ENCODE peak calls at places on chromosomes 2 and 18, in four cellular contexts. E is WERI-Rb-1, X is psoas muscle, S is HL-60. J is an unnamed sample.

GRCh38 chr2:98757904-98758421 is 27.0 kb upstream of the MGAT4A start:
- DNase-seq in E (no peak), X (peak; percentile 55), S (peak; percentile 90), J (peak; percentile 76)

GRCh38 chr18:499351-500229 is 911 bp downstream of the COLEC12 start:
- DNase-seq in E (peak; percentile 66), X (peak; percentile 21), S (no peak), J (peak; percentile 61)

GRCh38 chr18:61882296-61883004 is 10.4 kb downstream of the RNF152 start:
- DNase-seq in E (no peak), X (no peak), S (no peak), J (no peak)

GRCh38 chr2:23533014-23533730 is 148.2 kb downstream of the KLHL29 start:
- DNase-seq in E (no peak), X (no peak), S (no peak), J (no peak)

GRCh38 chr2:224389317-224389716 is 12.6 kb downstream of the FAM124B start:
- DNase-seq in E (no peak), X (no peak), S (no peak), J (no peak)

GRCh38 chr2:188573453-188573852 is 281.8 kb downstream of the GULP1 start:
- DNase-seq in E (no peak), X (no peak), S (no peak), J (no peak)

GRCh38 chr2:84971799-84972790 is 1.1 kb downstream of the KCMF1 start:
- DNase-seq in E (peak; percentile 39), X (peak; percentile 64), S (no peak), J (peak; percentile 75)

GRCh38 chr2:39696072-39696471 is 30.4 kb downstream of the TMEM178A start:
- DNase-seq in E (no peak), X (no peak), S (no peak), J (no peak)

GRCh38 chr2:176174850-176175728 is 13.4 kb upstream of the HOXD1 start:
- DNase-seq in E (no peak), X (no peak), S (no peak), J (no peak)

GRCh38 chr2:10240161-10240681 is 62.5 kb upstream of the HPCAL1 start:
- DNase-seq in E (no peak), X (no peak), S (no peak), J (peak; percentile 20)

GRCh38 chr2:98153402-98153938 is 66.5 kb downstream of the VWA3B start:
- DNase-seq in E (no peak), X (no peak), S (no peak), J (no peak)

GRCh38 chr18:50009772-50010171 is 185.2 kb downstream of the MYO5B start:
- DNase-seq in E (peak; percentile 74), X (no peak), S (peak; percentile 16), J (peak; percentile 66)

GRCh38 chr2:211751853-211752252 is 786.7 kb downstream of the ERBB4 start:
- DNase-seq in E (no peak), X (no peak), S (no peak), J (no peak)

GRCh38 chr2:151611351-151611750 is 122.9 kb downstream of the NEB start:
- DNase-seq in E (no peak), X (no peak), S (no peak), J (no peak)

GRCh38 chr2:163604941-163605555 is 130.8 kb downstream of the FIGN start:
- DNase-seq in E (no peak), X (no peak), S (no peak), J (no peak)

GRCh38 chr2:219527472-219527871 is 13.2 kb downstream of the ASIC4 start:
- DNase-seq in E (no peak), X (no peak), S (no peak), J (no peak)

GRCh38 chr2:98484121-98484557 is 39.5 kb downstream of the INPP4A start:
- DNase-seq in E (no peak), X (no peak), S (no peak), J (no peak)

GRCh38 chr2:39717067-39717466 is 51.4 kb downstream of the TMEM178A start:
- DNase-seq in E (no peak), X (no peak), S (no peak), J (no peak)

GRCh38 chr2:226802573-226802972 is 3.0 kb upstream of the IRS1 start:
- DNase-seq in E (no peak), X (no peak), S (peak; percentile 71), J (no peak)

DNA sequence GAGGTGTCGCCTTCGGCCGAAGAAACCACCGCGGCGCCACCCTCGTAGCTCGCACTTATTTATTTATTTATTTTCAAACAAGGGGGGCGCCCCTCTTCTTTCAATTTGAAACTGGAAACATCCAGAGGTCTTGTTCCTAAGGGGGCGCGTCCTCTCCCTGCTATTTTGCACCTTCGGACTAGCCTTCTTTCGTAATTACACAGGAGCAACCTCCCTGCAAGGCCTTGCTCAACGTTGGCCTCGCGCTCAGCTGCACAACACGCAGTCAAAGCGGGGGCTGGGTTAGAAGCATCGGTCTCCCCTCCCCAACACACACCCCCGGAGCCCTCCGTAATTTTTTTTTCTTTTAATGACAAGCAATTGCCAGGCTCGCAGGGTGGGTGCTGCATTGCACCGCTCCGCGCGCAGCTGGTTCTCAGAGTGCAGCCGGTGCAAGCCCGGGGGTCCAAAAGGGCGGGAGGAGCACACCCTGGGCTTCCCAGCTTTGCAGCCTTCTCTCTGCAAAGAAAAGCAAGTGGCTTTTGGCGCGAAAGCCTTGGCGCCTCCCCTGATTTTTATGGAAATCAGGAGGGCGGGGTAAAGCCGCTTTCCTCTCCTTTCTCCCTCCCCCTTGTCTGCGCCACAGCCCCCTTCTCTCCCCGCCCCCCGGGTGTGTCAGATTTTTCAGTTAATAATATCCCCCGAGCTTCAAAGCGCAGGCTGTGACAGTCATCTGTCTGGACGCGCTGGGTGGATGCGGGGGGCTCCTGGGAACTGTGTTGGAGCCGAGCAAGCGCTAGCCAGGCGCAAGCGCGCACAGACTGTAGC is at the start of gene MYCN:
- DNase-seq in E (peak; percentile 99), X (no peak), S (peak; percentile 5), J (no peak)
- H3K4me3 ChIP-seq in E (peak within 1 kb of the TSS; percentile 67), X (peak within 1 kb of the TSS; percentile 63), S (peak within 1 kb of the TSS; percentile 8), J (peak within 1 kb of the TSS; percentile 57)

GRCh38 chr2:217249086-217249485 is 389.2 kb upstream of the TNP1 start:
- DNase-seq in E (no peak), X (no peak), S (no peak), J (no peak)
- H3K27ac ChIP-seq in E (peak overlapping the region; percentile 63), X (peak overlapping the region; percentile 82), S (no peak overlapping the region), J (peak overlapping the region; percentile 63)

GRCh38 chr2:68319397-68320117 is at the start of gene CNRIP1:
- DNase-seq in E (peak; percentile 90), X (peak; percentile 74), S (peak; percentile 13), J (peak; percentile 67)
- TF ChIP-seq CTCF in E (peak; percentile 3), X (no peak), S (no peak), J (no peak)

GRCh38 chr2:233083782-233084181 is 23.6 kb downstream of the INPP5D start:
- DNase-seq in E (no peak), X (no peak), S (no peak), J (no peak)
- H3K4me3 ChIP-seq in E (no peak overlapping the region), X (peak overlapping the region; percentile 18), S (no peak overlapping the region), J (peak overlapping the region; percentile 25)

GRCh38 chr2:180376076-180376475 is 369.0 kb upstream of the CWC22 start:
- DNase-seq in E (no peak), X (no peak), S (no peak), J (no peak)
- H3K27ac ChIP-seq in E (no peak overlapping the region), X (no peak overlapping the region), S (no peak overlapping the region), J (no peak overlapping the region)

GRCh38 chr18:48669180-48669675 is 130.4 kb downstream of the CTIF start:
- DNase-seq in E (no peak), X (no peak), S (peak; percentile 72), J (no peak)

GRCh38 chr18:48669991-48670750 is 131.3 kb downstream of the CTIF start:
- DNase-seq in E (no peak), X (no peak), S (no peak), J (no peak)

GRCh38 chr18:48666613-48667012 is 127.8 kb downstream of the CTIF start:
- DNase-seq in E (no peak), X (no peak), S (no peak), J (no peak)

GRCh38 chr18:48667276-48668254 is 128.7 kb downstream of the CTIF start:
- DNase-seq in E (peak; percentile 60), X (no peak), S (no peak), J (no peak)

GRCh38 chr18:48668466-48669179 is 129.8 kb downstream of the CTIF start:
- DNase-seq in E (no peak), X (no peak), S (no peak), J (no peak)
- TF ChIP-seq CTCF in E (peak; percentile 17), X (no peak), S (no peak), J (no peak)

GRCh38 chr2:181198188-181198864 is 217.9 kb downstream of the UBE2E3 start:
- DNase-seq in E (no peak), X (no peak), S (no peak), J (no peak)
- H3K4me3 ChIP-seq in E (no peak overlapping the region), X (no peak overlapping the region), S (no peak overlapping the region), J (no peak overlapping the region)

GRCh38 chr2:238274152-238274865 is 14.1 kb downstream of the PER2 start:
- DNase-seq in E (no peak), X (peak; percentile 8), S (no peak), J (peak; percentile 39)
- H3K27ac ChIP-seq in E (no peak overlapping the region), X (no peak overlapping the region), S (no peak overlapping the region), J (peak overlapping the region; percentile 6)

GRCh38 chr2:132668986-132669853 is 785 bp downstream of the LYPD1 start:
- DNase-seq in E (peak; percentile 44), X (no peak), S (no peak), J (no peak)
- TF ChIP-seq CTCF in E (peak; percentile 84), X (no peak), S (no peak), J (no peak)